ENCODE peak calls at places on chromosomes 6 and 20, in four cellular contexts. One of them, this sample, is unnamed.
A peak's percentile ranks its signal among the peaks of the same experiment; 100 is the strongest.

GRCh38 chr6:161369339-161369738 is 95.5 kb upstream of the AGPAT4 start:
- DNase-seq in effector memory CD4-positive, alpha-beta T cell: no peak
- DNase-seq in GDM1: no peak
- DNase-seq in KBM-7: peak; percentile 15
- DNase-seq in this sample: no peak

GRCh38 chr20:37902504-37903313 is at the start of gene VSTM2L:
- DNase-seq in KBM-7: peak; percentile 30
- DNase-seq in effector memory CD4-positive, alpha-beta T cell: no peak
- DNase-seq in GDM1: no peak
- DNase-seq in this sample: no peak

GRCh38 chr6:131628726-131629125 is 684 bp upstream of the MED23 start:
- DNase-seq in GDM1: no peak
- DNase-seq in KBM-7: no peak
- DNase-seq in effector memory CD4-positive, alpha-beta T cell: no peak
- DNase-seq in this sample: no peak

GRCh38 chr6:97885844-97886243 is 602.8 kb upstream of the MMS22L start:
- DNase-seq in effector memory CD4-positive, alpha-beta T cell: no peak
- DNase-seq in GDM1: no peak
- DNase-seq in KBM-7: no peak
- DNase-seq in this sample: no peak

GRCh38 chr20:14264869-14265268 is 72.5 kb downstream of the FLRT3 start:
- DNase-seq in GDM1: no peak
- DNase-seq in KBM-7: no peak
- DNase-seq in effector memory CD4-positive, alpha-beta T cell: no peak
- DNase-seq in this sample: peak; percentile 38

GRCh38 chr6:151377095-151377494 is 14.3 kb downstream of the ZBTB2 start:
- DNase-seq in GDM1: no peak
- DNase-seq in KBM-7: no peak
- DNase-seq in effector memory CD4-positive, alpha-beta T cell: no peak
- DNase-seq in this sample: no peak

GRCh38 chr6:24667378-24667803 is 514 bp downstream of the ACOT13 start:
- DNase-seq in KBM-7: no peak
- DNase-seq in effector memory CD4-positive, alpha-beta T cell: no peak
- DNase-seq in GDM1: no peak
- DNase-seq in this sample: peak; percentile 48

GRCh38 chr6:152338335-152339125 is 298.6 kb downstream of the SYNE1 start:
- DNase-seq in GDM1: no peak
- DNase-seq in effector memory CD4-positive, alpha-beta T cell: peak; percentile 27
- DNase-seq in KBM-7: peak; percentile 51
- DNase-seq in this sample: peak; percentile 18

GRCh38 chr6:32369678-32370077 is 2.0 kb downstream of the TSBP1 start:
- DNase-seq in GDM1: no peak
- DNase-seq in effector memory CD4-positive, alpha-beta T cell: no peak
- DNase-seq in KBM-7: no peak
- DNase-seq in this sample: no peak

GRCh38 chr20:57958050-57958420 is 248.2 kb upstream of the PMEPA1 start:
- DNase-seq in KBM-7: no peak
- DNase-seq in GDM1: no peak
- DNase-seq in effector memory CD4-positive, alpha-beta T cell: no peak
- DNase-seq in this sample: no peak

GRCh38 chr20:39910536-39910935 is 778.5 kb downstream of the MAFB start:
- DNase-seq in KBM-7: no peak
- DNase-seq in GDM1: no peak
- DNase-seq in effector memory CD4-positive, alpha-beta T cell: no peak
- DNase-seq in this sample: no peak

GRCh38 chr6:10555625-10556309 is 34.6 kb downstream of the GCNT2 start:
- DNase-seq in KBM-7: no peak
- DNase-seq in effector memory CD4-positive, alpha-beta T cell: no peak
- DNase-seq in GDM1: no peak
- DNase-seq in this sample: peak; percentile 40

GRCh38 chr20:63860325-63861051 is 810 bp upstream of the ABHD16B start:
- DNase-seq in effector memory CD4-positive, alpha-beta T cell: no peak
- DNase-seq in KBM-7: peak; percentile 58
- DNase-seq in GDM1: peak; percentile 59
- DNase-seq in this sample: peak; percentile 64

GRCh38 chr6:164035912-164036485 is 621.5 kb downstream of the QKI start:
- DNase-seq in KBM-7: no peak
- DNase-seq in effector memory CD4-positive, alpha-beta T cell: no peak
- DNase-seq in GDM1: no peak
- DNase-seq in this sample: no peak

GRCh38 chr20:10670521-10671220 is 3.1 kb downstream of the JAG1 start:
- DNase-seq in KBM-7: peak; percentile 36
- DNase-seq in effector memory CD4-positive, alpha-beta T cell: no peak
- DNase-seq in GDM1: no peak
- DNase-seq in this sample: no peak

GRCh38 chr6:27049863-27050781 is 197.4 kb upstream of the PRSS16 start:
- DNase-seq in effector memory CD4-positive, alpha-beta T cell: no peak
- DNase-seq in GDM1: no peak
- DNase-seq in KBM-7: no peak
- DNase-seq in this sample: no peak

GRCh38 chr6:81894788-81895221 is 142.3 kb upstream of the TENT5A start:
- DNase-seq in GDM1: no peak
- DNase-seq in effector memory CD4-positive, alpha-beta T cell: no peak
- DNase-seq in KBM-7: no peak
- DNase-seq in this sample: no peak

GRCh38 chr6:35688605-35689322 is at the start of gene FKBP5:
- DNase-seq in effector memory CD4-positive, alpha-beta T cell: peak; percentile 78
- DNase-seq in KBM-7: peak; percentile 91
- DNase-seq in GDM1: peak; percentile 93
- DNase-seq in this sample: peak; percentile 75

GRCh38 chr6:27758471-27758870 is 153.7 kb downstream of the OR2B2 start:
- DNase-seq in GDM1: no peak
- DNase-seq in effector memory CD4-positive, alpha-beta T cell: no peak
- DNase-seq in KBM-7: no peak
- DNase-seq in this sample: no peak

GRCh38 chr6:34143884-34144580 is 1.9 kb downstream of the GRM4 start:
- DNase-seq in KBM-7: peak; percentile 63
- DNase-seq in effector memory CD4-positive, alpha-beta T cell: peak; percentile 8
- DNase-seq in GDM1: no peak
- DNase-seq in this sample: peak; percentile 23